ENCODE peak calls at places on chromosome 14, in four cellular contexts. G, D, H and L are unnamed samples.

GRCh38 chr14:35285168-35285990 is 6.8 kb upstream of the PSMA6 start:
- DNase-seq in D (no peak), G (peak), H (no peak), L (no peak)

GRCh38 chr14:35682802-35683201 is 126.3 kb downstream of the RALGAPA1 start:
- DNase-seq in H (no peak), D (no peak), G (no peak), L (no peak)

GRCh38 chr14:33786091-33786825 is 164.6 kb downstream of the EGLN3 start:
- DNase-seq in G (no peak), D (no peak), H (no peak), L (no peak)

GRCh38 chr14:32457213-32457920 is 128.3 kb downstream of the AKAP6 start:
- DNase-seq in H (no peak), D (no peak), G (no peak), L (no peak)

GRCh38 chr14:101845896-101846295 is 84.4 kb downstream of the PPP2R5C start:
- DNase-seq in D (no peak), G (no peak), H (no peak), L (no peak)

GRCh38 chr14:105061428-105062047 is 3.7 kb downstream of the GPR132 start:
- DNase-seq in H (no peak), G (no peak), D (no peak), L (no peak)

GRCh38 chr14:95045836-95046430 is 111.4 kb downstream of the DICER1 start:
- DNase-seq in G (no peak), H (peak), D (no peak), L (no peak)

GRCh38 chr14:79057333-79057732 is 887.2 kb downstream of the NRXN3 start:
- DNase-seq in D (no peak), G (no peak), H (no peak), L (no peak)

GRCh38 chr14:88584451-88584850 is 21.6 kb downstream of the ZC3H14 start:
- DNase-seq in H (no peak), G (no peak), D (no peak), L (no peak)

GRCh38 chr14:61080591-61081010 is 99.6 kb downstream of the SLC38A6 start:
- DNase-seq in G (peak), D (no peak), H (no peak), L (no peak)

GRCh38 chr14:22886500-22887259 is 3.7 kb downstream of the REM2 start:
- DNase-seq in H (peak), G (peak), D (peak), L (peak)
- TF ChIP-seq CTCF in H (peak), G (peak), D (peak), L (no peak)

GRCh38 chr14:29486132-29486531 is 441.5 kb downstream of the PRKD1 start:
- DNase-seq in G (no peak), H (no peak), D (no peak), L (no peak)
- TF ChIP-seq CTCF in G (no peak), H (no peak), D (no peak), L (no peak)

GRCh38 chr14:91009501-91010152 is 50.8 kb downstream of the RPS6KA5 start:
- DNase-seq in D (no peak), G (peak), H (no peak), L (no peak)

GRCh38 chr14:91012050-91012449 is 48.4 kb downstream of the RPS6KA5 start:
- DNase-seq in G (no peak), D (no peak), H (no peak), L (no peak)

GRCh38 chr14:91010153-91010533 is 50.3 kb downstream of the RPS6KA5 start:
- DNase-seq in H (no peak), G (no peak), D (no peak), L (no peak)

GRCh38 chr14:91005716-91006115 is 54.7 kb downstream of the RPS6KA5 start:
- DNase-seq in D (no peak), G (no peak), H (no peak), L (no peak)

DNA sequence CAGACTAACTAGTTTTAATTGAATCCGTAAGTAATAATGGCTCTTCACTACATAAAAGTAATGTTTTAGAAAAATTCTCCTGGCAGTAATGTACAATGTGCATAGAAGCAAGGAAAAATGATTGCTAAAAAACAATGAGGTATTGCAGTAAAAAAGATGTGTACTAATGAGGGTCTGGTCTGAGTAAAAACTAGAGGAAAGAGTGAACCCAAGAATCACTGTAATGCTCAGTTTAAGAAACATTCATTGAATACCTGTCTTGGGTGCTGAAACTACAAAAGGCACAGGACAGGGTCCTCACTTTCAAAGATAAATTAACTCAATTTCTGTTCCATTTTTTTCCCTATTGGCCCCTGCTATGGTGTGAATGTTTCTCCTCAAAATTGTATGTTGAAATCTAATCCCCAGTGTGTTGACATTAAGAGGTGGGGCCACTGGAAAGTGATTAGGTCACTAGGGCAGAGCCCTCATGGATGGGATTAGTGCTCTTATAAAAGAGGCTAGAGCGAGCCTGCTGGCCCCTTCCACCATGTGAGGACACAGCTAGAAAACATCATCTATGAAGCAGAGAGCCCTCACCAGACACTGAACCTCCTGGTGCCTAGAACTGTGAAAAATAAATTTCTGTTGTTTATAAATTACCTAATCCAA is 51.6 kb downstream of the RPS6KA5 start:
- DNase-seq in H (no peak), G (no peak), D (no peak), L (no peak)
- TF ChIP-seq CTCF in H (no peak), G (no peak), D (no peak), L (no peak)

GRCh38 chr14:22265319-22266140 is 323.5 kb downstream of the DAD1 start:
- DNase-seq in H (no peak), G (no peak), D (no peak), L (no peak)
- TF ChIP-seq CTCF in H (no peak), G (no peak), D (peak), L (no peak)

GRCh38 chr14:99574099-99574880 is 29.7 kb downstream of the CCDC85C start:
- DNase-seq in G (no peak), D (no peak), H (no peak), L (no peak)
- TF ChIP-seq CTCF in G (no peak), D (no peak), H (no peak), L (no peak)

DNA sequence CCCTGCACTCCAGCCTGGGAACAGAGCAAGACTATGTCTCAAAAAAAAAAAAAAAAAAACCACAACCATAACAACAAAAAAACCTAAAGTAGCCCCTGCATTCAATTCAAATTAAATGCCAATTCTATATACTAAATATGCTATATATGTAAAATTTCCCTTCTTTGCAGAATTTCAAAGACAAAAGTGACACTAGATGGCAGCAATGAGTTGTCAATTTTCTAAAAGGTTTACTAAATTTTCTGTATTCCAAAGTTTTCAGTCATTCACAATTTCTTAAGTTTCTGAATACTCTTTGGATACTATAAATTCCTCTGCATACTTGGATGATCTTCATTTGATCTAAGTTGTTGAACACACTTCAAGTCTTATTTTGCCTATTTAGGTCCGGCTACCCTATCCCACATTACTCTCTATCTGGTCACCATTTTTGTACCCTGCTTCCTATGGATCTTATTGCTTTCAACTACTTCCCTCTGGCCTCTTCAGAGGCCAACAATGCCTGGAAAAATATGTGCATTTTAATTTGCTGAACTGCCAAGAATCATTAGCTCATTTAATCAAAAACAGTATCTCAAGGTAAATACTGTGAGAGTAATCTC is 27.9 kb downstream of the HNRNPC start:
- DNase-seq in G (no peak), H (no peak), D (no peak), L (no peak)
- TF ChIP-seq CTCF in G (peak), H (no peak), D (peak), L (peak)